ENCODE peak calls at places on chromosomes 5 and 9, in six cellular contexts. S, G, V, N, H and Y are unnamed samples.

GRCh38 chr9:14198544-14199510 is 115.1 kb downstream of the NFIB start:
- DNase-seq in G (no peak), N (no peak), S (no peak), H (no peak), V (no peak), Y (no peak)

GRCh38 chr5:36459191-36460135 is 146.9 kb upstream of the SLC1A3 start:
- DNase-seq in V (peak), H (no peak), N (peak), S (peak), G (no peak), Y (no peak)

GRCh38 chr5:180135967-180136641 is 64.5 kb upstream of the RNF130 start:
- DNase-seq in S (no peak), G (no peak), H (no peak), V (no peak), N (no peak), Y (no peak)

GRCh38 chr9:138077126-138077525 is 199.5 kb downstream of the CACNA1B start:
- DNase-seq in N (no peak), G (no peak), H (no peak), V (no peak), S (no peak), Y (no peak)

GRCh38 chr9:93083592-93084470 is 12.2 kb upstream of the CARD19 start:
- DNase-seq in H (no peak), G (no peak), S (no peak), N (no peak), V (no peak), Y (no peak)

GRCh38 chr9:81213456-81213855 is 475.9 kb downstream of the TLE1 start:
- DNase-seq in V (no peak), N (no peak), G (no peak), H (no peak), S (no peak), Y (no peak)

GRCh38 chr5:82129723-82130285 is 148.3 kb downstream of the RPS23 start:
- DNase-seq in S (no peak), N (no peak), G (no peak), H (no peak), V (no peak), Y (no peak)

GRCh38 chr9:80383347-80383746 is 811.6 kb downstream of the TLE4 start:
- DNase-seq in N (no peak), G (no peak), H (no peak), S (no peak), V (no peak), Y (no peak)

GRCh38 chr9:131732061-131732526 is 7.8 kb downstream of the RAPGEF1 start:
- DNase-seq in H (no peak), S (peak), G (no peak), N (no peak), V (no peak), Y (no peak)
- TF ChIP-seq POLR2AphosphoS5 in H (peak), S (no peak), G (no peak), N (peak), V (no peak), Y (no peak)

DNA sequence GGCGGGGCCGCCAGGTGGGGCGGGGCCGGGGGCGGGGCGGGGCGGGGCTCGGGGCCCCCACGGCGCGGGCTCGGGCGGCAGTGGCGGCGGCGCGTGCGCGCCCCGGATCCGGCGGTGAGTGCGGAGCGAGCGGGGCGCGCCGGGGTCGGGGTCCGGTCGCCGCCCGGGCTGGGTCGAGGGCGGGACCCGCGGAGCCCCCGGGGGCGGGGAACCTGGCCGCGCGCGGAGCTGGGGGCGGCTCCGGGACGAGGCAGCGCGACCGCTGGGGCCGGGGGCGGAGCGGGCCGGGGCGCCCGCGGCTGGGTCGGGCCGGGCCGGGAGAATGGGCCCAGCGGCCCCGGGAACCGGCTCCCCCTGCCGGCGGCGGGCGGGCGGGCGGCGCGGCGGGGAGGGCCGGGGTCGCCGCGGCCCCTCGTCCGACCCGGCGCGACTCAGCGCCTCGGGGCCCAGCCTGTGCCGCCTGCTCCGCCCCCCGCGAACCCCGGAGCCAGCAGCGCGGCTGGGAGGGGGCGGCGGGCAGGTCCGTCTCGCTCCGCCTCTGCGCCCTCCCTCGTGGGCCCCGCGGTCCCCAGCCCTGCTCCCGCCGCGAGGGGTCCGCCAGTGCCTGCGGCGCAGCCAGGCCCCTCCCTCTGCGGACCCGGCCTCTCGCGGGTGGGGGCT is 3.1 kb downstream of the EGFL7 start:
- DNase-seq in H (no peak), G (no peak), V (peak), S (no peak), N (no peak), Y (no peak)
- TF ChIP-seq POLR2A in H (no peak), G (no peak), V (no peak), S (no peak), N (no peak), Y (no peak)

GRCh38 chr9:94875300-94876063 is 149.0 kb downstream of the AOPEP start:
- DNase-seq in H (no peak), S (no peak), G (no peak), V (no peak), N (peak), Y (peak)

GRCh38 chr9:94870465-94870792 is 143.9 kb downstream of the AOPEP start:
- DNase-seq in N (no peak), V (no peak), S (no peak), H (no peak), G (no peak), Y (no peak)

GRCh38 chr9:94870793-94871558 is 144.5 kb downstream of the AOPEP start:
- DNase-seq in H (no peak), N (no peak), S (no peak), V (no peak), G (no peak), Y (no peak)

GRCh38 chr9:94874316-94874715 is 147.8 kb downstream of the AOPEP start:
- DNase-seq in V (no peak), S (no peak), N (no peak), H (no peak), G (no peak), Y (no peak)

GRCh38 chr9:94872921-94873511 is 146.5 kb downstream of the AOPEP start:
- DNase-seq in S (no peak), G (no peak), V (no peak), N (no peak), H (no peak), Y (no peak)
- TF ChIP-seq TAF1 in S (no peak), G (no peak), V (no peak), N (no peak), H (no peak), Y (no peak)

GRCh38 chr5:32595118-32595517 is 9.8 kb downstream of the SUB1 start:
- DNase-seq in H (no peak), N (no peak), V (no peak), G (no peak), S (no peak), Y (no peak)
- TF ChIP-seq POLR2AphosphoS5 in H (no peak), N (no peak), V (no peak), G (no peak), S (no peak), Y (no peak)

GRCh38 chr9:125160750-125161149 is 17.4 kb upstream of the SCAI start:
- DNase-seq in V (no peak), N (no peak), S (no peak), H (no peak), G (no peak), Y (no peak)

GRCh38 chr9:125153712-125154367 is 10.5 kb upstream of the SCAI start:
- DNase-seq in H (no peak), V (no peak), N (no peak), S (no peak), G (no peak), Y (no peak)

GRCh38 chr9:125151730-125152129 is 8.4 kb upstream of the SCAI start:
- DNase-seq in H (no peak), N (no peak), G (no peak), V (no peak), S (no peak), Y (no peak)

GRCh38 chr9:125161284-125161918 is 18.1 kb upstream of the SCAI start:
- DNase-seq in G (no peak), N (no peak), S (no peak), H (no peak), V (no peak), Y (no peak)

DNA sequence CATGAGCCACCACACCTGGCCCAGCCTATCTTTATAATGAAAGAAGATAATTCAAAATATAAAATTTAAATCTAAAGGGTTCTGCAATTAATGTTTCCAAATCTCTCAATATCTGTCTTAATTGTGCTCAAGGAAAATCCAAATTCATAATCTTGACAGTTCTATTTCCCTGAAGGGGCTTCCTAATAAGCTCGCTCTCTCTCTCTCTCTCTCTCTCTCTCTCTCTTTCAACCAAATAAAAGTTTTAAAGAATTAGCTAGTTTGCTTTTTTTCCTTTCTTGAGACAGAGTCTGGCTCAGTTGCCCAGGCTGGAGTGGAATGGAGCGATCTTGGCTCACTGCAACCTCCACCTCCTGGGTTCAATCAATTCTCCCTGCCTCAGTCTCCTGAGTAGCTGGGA is 13.2 kb upstream of the SCAI start:
- DNase-seq in S (no peak), N (no peak), G (no peak), H (no peak), V (no peak), Y (no peak)
- TF ChIP-seq POLR2A in S (no peak), N (no peak), G (no peak), H (no peak), V (no peak), Y (no peak)

GRCh38 chr5:73327908-73328455 is 120.6 kb downstream of the FOXD1 start:
- DNase-seq in S (no peak), N (no peak), G (no peak), H (no peak), V (no peak), Y (no peak)
- TF ChIP-seq TAF1 in S (no peak), N (no peak), G (no peak), H (no peak), V (no peak), Y (no peak)

DNA sequence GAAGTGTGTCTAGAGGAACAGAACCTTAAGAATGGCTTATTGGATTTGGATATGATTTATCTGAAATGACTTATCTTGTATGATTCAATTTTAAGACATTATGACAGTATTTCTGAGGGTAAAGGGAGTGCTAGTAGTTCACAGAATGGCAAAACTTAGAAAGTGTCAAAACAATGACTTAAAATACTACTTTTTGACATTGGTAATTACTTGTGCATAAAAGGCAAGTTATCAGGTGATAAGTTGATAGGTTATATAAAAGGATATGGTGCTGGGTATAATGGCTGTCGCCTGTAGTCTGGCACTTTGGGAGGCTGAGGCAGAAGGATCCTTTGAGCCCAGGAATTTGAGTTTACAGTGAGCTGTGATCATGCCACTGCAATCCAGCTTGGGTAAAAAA is 494.4 kb downstream of the CDH9 start:
- DNase-seq in S (no peak), G (no peak), H (no peak), V (no peak), N (no peak), Y (no peak)
- TF ChIP-seq POLR2AphosphoS5 in S (no peak), G (no peak), H (no peak), V (no peak), N (no peak), Y (no peak)

GRCh38 chr5:84213861-84214260 is 170.8 kb downstream of the EDIL3 start:
- DNase-seq in V (no peak), H (no peak), N (no peak), S (no peak), G (no peak), Y (no peak)

GRCh38 chr5:84215521-84215920 is 169.2 kb downstream of the EDIL3 start:
- DNase-seq in H (no peak), G (no peak), N (no peak), V (no peak), S (no peak), Y (no peak)

GRCh38 chr5:84213212-84213611 is 171.5 kb downstream of the EDIL3 start:
- DNase-seq in V (no peak), N (no peak), S (no peak), G (no peak), H (no peak), Y (no peak)

DNA sequence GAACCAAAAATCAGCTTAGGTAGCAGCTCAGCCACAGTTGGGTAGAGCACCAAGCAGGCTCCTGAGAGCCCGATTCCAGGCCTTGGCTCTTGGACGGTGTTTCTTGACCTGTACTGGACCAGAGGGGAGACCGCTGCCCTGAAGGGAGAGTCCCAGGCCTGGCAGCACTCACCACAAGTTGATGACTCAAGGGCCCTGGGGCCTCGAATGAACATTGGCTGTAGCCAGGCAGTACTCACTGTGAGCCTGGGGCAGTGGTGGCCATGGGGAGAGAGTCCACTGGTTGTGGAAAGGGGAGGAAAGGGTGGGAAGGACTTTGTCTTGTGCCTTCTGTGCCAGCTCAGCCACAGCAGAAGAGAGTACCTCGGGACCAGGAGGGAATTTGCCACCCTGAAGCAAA is 166.1 kb downstream of the EDIL3 start:
- DNase-seq in V (no peak), H (no peak), G (no peak), N (no peak), S (no peak), Y (no peak)
- TF ChIP-seq POLR2A in V (no peak), H (no peak), G (no peak), N (no peak), S (no peak), Y (no peak)

DNA sequence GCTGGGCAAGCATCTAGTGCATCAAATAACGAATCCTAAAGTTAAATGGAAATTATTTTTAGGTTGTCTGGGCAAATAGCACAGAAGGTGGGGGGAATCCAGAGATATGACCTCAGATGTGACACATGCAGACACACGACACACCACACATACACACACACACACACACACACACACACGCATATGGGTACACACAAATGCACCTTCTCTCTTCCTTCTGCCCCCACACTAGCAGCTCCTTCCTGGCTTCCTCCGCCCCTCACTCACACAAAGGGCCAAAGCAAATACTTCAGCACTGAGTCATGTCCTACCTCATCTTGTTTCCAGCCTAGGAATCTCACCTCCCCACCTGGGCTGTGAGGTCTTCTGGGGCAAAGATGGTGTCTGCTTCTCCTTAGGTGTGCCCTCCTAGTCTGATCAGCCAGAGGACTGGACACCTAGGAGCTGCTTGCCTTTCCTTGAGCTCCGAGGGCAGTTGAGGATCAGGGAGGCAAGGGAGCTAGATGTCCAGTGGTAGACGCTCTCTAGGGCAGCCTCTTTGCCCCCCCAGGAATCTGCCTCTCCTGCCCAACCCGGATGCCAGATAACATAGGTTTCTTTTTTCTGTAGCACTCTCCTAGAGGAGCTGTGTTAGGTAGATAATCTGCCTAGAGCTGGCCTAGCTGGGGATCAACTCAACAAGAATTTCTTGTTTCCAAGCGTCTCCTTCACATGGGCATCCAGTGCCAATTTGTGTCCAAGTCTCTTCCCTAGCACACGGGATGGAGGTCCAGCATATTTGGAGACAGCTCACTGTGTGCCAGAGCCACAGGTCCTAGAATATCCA is 14.3 kb upstream of the JADE2 start:
- DNase-seq in G (peak), N (no peak), H (no peak), V (peak), S (peak), Y (no peak)
- TF ChIP-seq TAF1 in G (no peak), N (no peak), H (no peak), V (no peak), S (no peak), Y (no peak)

GRCh38 chr9:77882294-77882693 is 149.3 kb downstream of the GNAQ start:
- DNase-seq in G (no peak), H (no peak), N (no peak), V (peak), S (no peak), Y (no peak)

GRCh38 chr9:77883133-77883532 is 148.5 kb downstream of the GNAQ start:
- DNase-seq in S (no peak), H (no peak), N (no peak), V (no peak), G (no peak), Y (no peak)

GRCh38 chr9:77885104-77885672 is 146.4 kb downstream of the GNAQ start:
- DNase-seq in N (no peak), V (no peak), S (no peak), H (no peak), G (no peak), Y (no peak)

GRCh38 chr9:77881111-77881510 is 150.5 kb downstream of the GNAQ start:
- DNase-seq in V (no peak), N (no peak), H (no peak), S (no peak), G (no peak), Y (no peak)

GRCh38 chr9:77883846-77884771 is 147.5 kb downstream of the GNAQ start:
- DNase-seq in G (peak), V (no peak), H (no peak), S (no peak), N (no peak), Y (no peak)
- TF ChIP-seq POLR2AphosphoS5 in G (no peak), V (no peak), H (no peak), S (no peak), N (no peak), Y (no peak)